ENCODE peak calls at places on chromosomes 11 and 22, in six cellular contexts. One of them, this sample, is unnamed.
A peak's percentile ranks its signal among the peaks of the same experiment; 100 is the strongest.

GRCh38 chr11:87976009-87976408 is 199.2 kb downstream of the RAB38 start:
- DNase-seq in thoracic aorta: no peak
- DNase-seq in CD4-positive, CD25-positive, alpha-beta regulatory T cell: no peak
- DNase-seq in aorta: no peak
- DNase-seq in hepatocyte: no peak
- DNase-seq in right lobe of liver: no peak
- DNase-seq in this sample: no peak

GRCh38 chr11:67301951-67302516 is 1.3 kb upstream of the SSH3 start:
- DNase-seq in thoracic aorta: no peak
- DNase-seq in CD4-positive, CD25-positive, alpha-beta regulatory T cell: no peak
- DNase-seq in aorta: peak; percentile 47
- DNase-seq in hepatocyte: peak; percentile 83
- DNase-seq in right lobe of liver: peak; percentile 76
- DNase-seq in this sample: peak; percentile 73

GRCh38 chr11:15379483-15379882 is 264.8 kb downstream of the INSC start:
- DNase-seq in thoracic aorta: no peak
- DNase-seq in CD4-positive, CD25-positive, alpha-beta regulatory T cell: no peak
- DNase-seq in aorta: no peak
- DNase-seq in hepatocyte: no peak
- DNase-seq in right lobe of liver: no peak
- DNase-seq in this sample: no peak

GRCh38 chr11:133904818-133905515 is 51.8 kb downstream of the IGSF9B start:
- DNase-seq in thoracic aorta: no peak
- DNase-seq in CD4-positive, CD25-positive, alpha-beta regulatory T cell: no peak
- DNase-seq in aorta: peak; percentile 7
- DNase-seq in hepatocyte: no peak
- DNase-seq in right lobe of liver: peak; percentile 11
- DNase-seq in this sample: peak; percentile 24

GRCh38 chr11:70567680-70568503 is 169.6 kb downstream of the CTTN start:
- DNase-seq in thoracic aorta: no peak
- DNase-seq in CD4-positive, CD25-positive, alpha-beta regulatory T cell: no peak
- DNase-seq in aorta: peak; percentile 67
- DNase-seq in hepatocyte: peak; percentile 61
- DNase-seq in right lobe of liver: no peak
- DNase-seq in this sample: peak; percentile 63

GRCh38 chr11:13368041-13368446 is 90.5 kb downstream of the BMAL1 start:
- DNase-seq in thoracic aorta: no peak
- DNase-seq in CD4-positive, CD25-positive, alpha-beta regulatory T cell: no peak
- DNase-seq in aorta: no peak
- DNase-seq in hepatocyte: no peak
- DNase-seq in right lobe of liver: no peak
- DNase-seq in this sample: no peak

GRCh38 chr11:35488117-35488516 is 37.3 kb downstream of the PAMR1 start:
- DNase-seq in thoracic aorta: no peak
- DNase-seq in CD4-positive, CD25-positive, alpha-beta regulatory T cell: no peak
- DNase-seq in aorta: no peak
- DNase-seq in hepatocyte: no peak
- DNase-seq in right lobe of liver: no peak
- DNase-seq in this sample: no peak

GRCh38 chr11:75474878-75475766 is 42.1 kb upstream of the KLHL35 start:
- DNase-seq in thoracic aorta: no peak
- DNase-seq in CD4-positive, CD25-positive, alpha-beta regulatory T cell: peak; percentile 45
- DNase-seq in aorta: peak; percentile 72
- DNase-seq in hepatocyte: peak; percentile 59
- DNase-seq in right lobe of liver: peak; percentile 29
- DNase-seq in this sample: peak; percentile 69

GRCh38 chr11:134363161-134363560 is 31.4 kb downstream of the GLB1L2 start:
- DNase-seq in thoracic aorta: no peak
- DNase-seq in CD4-positive, CD25-positive, alpha-beta regulatory T cell: no peak
- DNase-seq in aorta: peak; percentile 26
- DNase-seq in hepatocyte: no peak
- DNase-seq in right lobe of liver: peak; percentile 24
- DNase-seq in this sample: peak; percentile 30

GRCh38 chr11:62656801-62657429 is 3.8 kb upstream of the INTS5 start:
- DNase-seq in thoracic aorta: no peak
- DNase-seq in CD4-positive, CD25-positive, alpha-beta regulatory T cell: no peak
- DNase-seq in aorta: no peak
- DNase-seq in hepatocyte: no peak
- DNase-seq in right lobe of liver: no peak
- DNase-seq in this sample: no peak

GRCh38 chr11:125164091-125164421 is 495 bp upstream of the PKNOX2 start:
- DNase-seq in thoracic aorta: no peak
- DNase-seq in CD4-positive, CD25-positive, alpha-beta regulatory T cell: no peak
- DNase-seq in aorta: no peak
- DNase-seq in hepatocyte: no peak
- DNase-seq in right lobe of liver: no peak
- DNase-seq in this sample: no peak

GRCh38 chr11:23789938-23790371 is 706.9 kb upstream of the LUZP2 start:
- DNase-seq in thoracic aorta: no peak
- DNase-seq in CD4-positive, CD25-positive, alpha-beta regulatory T cell: no peak
- DNase-seq in aorta: no peak
- DNase-seq in hepatocyte: peak; percentile 79
- DNase-seq in right lobe of liver: no peak
- DNase-seq in this sample: no peak

GRCh38 chr11:67316882-67317364 is 13.6 kb downstream of the SSH3 start:
- DNase-seq in thoracic aorta: no peak
- DNase-seq in CD4-positive, CD25-positive, alpha-beta regulatory T cell: no peak
- DNase-seq in aorta: no peak
- DNase-seq in hepatocyte: no peak
- DNase-seq in right lobe of liver: no peak
- DNase-seq in this sample: no peak

GRCh38 chr22:19876941-19877625 is 22.4 kb upstream of the GNB1L start:
- DNase-seq in thoracic aorta: no peak
- DNase-seq in CD4-positive, CD25-positive, alpha-beta regulatory T cell: no peak
- DNase-seq in aorta: peak; percentile 43
- DNase-seq in hepatocyte: no peak
- DNase-seq in right lobe of liver: peak; percentile 51
- DNase-seq in this sample: peak; percentile 38

GRCh38 chr11:57349491-57350274 is 11.5 kb downstream of the P2RX3 start:
- DNase-seq in thoracic aorta: no peak
- DNase-seq in CD4-positive, CD25-positive, alpha-beta regulatory T cell: peak; percentile 44
- DNase-seq in aorta: peak; percentile 75
- DNase-seq in hepatocyte: peak; percentile 74
- DNase-seq in right lobe of liver: peak; percentile 79
- DNase-seq in this sample: peak; percentile 79

GRCh38 chr11:48087974-48088681 is 107.8 kb downstream of the PTPRJ start:
- DNase-seq in thoracic aorta: no peak
- DNase-seq in CD4-positive, CD25-positive, alpha-beta regulatory T cell: no peak
- DNase-seq in aorta: no peak
- DNase-seq in hepatocyte: no peak
- DNase-seq in right lobe of liver: no peak
- DNase-seq in this sample: peak; percentile 52

GRCh38 chr11:115324569-115325432 is 179.4 kb downstream of the CADM1 start:
- DNase-seq in thoracic aorta: no peak
- DNase-seq in CD4-positive, CD25-positive, alpha-beta regulatory T cell: no peak
- DNase-seq in aorta: no peak
- DNase-seq in hepatocyte: peak; percentile 81
- DNase-seq in right lobe of liver: no peak
- DNase-seq in this sample: no peak

GRCh38 chr11:6682936-6683861 is at the start of gene MRPL17:
- DNase-seq in thoracic aorta: peak; percentile 93
- DNase-seq in CD4-positive, CD25-positive, alpha-beta regulatory T cell: peak; percentile 99
- DNase-seq in aorta: peak; percentile 100
- DNase-seq in hepatocyte: peak; percentile 99
- DNase-seq in right lobe of liver: peak; percentile 99
- DNase-seq in this sample: peak; percentile 99

GRCh38 chr11:132033051-132033450 is 662.6 kb downstream of the NTM start:
- DNase-seq in thoracic aorta: no peak
- DNase-seq in CD4-positive, CD25-positive, alpha-beta regulatory T cell: no peak
- DNase-seq in aorta: no peak
- DNase-seq in hepatocyte: no peak
- DNase-seq in right lobe of liver: no peak
- DNase-seq in this sample: no peak

GRCh38 chr11:118015385-118015841 is 29.2 kb downstream of the IL10RA start:
- DNase-seq in thoracic aorta: no peak
- DNase-seq in CD4-positive, CD25-positive, alpha-beta regulatory T cell: no peak
- DNase-seq in aorta: no peak
- DNase-seq in hepatocyte: no peak
- DNase-seq in right lobe of liver: no peak
- DNase-seq in this sample: no peak

GRCh38 chr11:1272531-1272930 is 36.9 kb downstream of the TOLLIP start:
- DNase-seq in thoracic aorta: no peak
- DNase-seq in CD4-positive, CD25-positive, alpha-beta regulatory T cell: no peak
- DNase-seq in aorta: no peak
- DNase-seq in hepatocyte: no peak
- DNase-seq in right lobe of liver: peak; percentile 39
- DNase-seq in this sample: no peak

GRCh38 chr11:102577182-102577581 is 46.6 kb upstream of the MMP7 start:
- DNase-seq in thoracic aorta: no peak
- DNase-seq in CD4-positive, CD25-positive, alpha-beta regulatory T cell: no peak
- DNase-seq in aorta: no peak
- DNase-seq in hepatocyte: no peak
- DNase-seq in right lobe of liver: no peak
- DNase-seq in this sample: no peak

GRCh38 chr11:119710417-119710816 is 18.6 kb downstream of the NECTIN1 start:
- DNase-seq in thoracic aorta: no peak
- DNase-seq in CD4-positive, CD25-positive, alpha-beta regulatory T cell: no peak
- DNase-seq in aorta: no peak
- DNase-seq in hepatocyte: no peak
- DNase-seq in right lobe of liver: no peak
- DNase-seq in this sample: no peak

GRCh38 chr11:119712459-119713360 is 16.3 kb downstream of the NECTIN1 start:
- DNase-seq in thoracic aorta: no peak
- DNase-seq in CD4-positive, CD25-positive, alpha-beta regulatory T cell: no peak
- DNase-seq in aorta: no peak
- DNase-seq in hepatocyte: no peak
- DNase-seq in right lobe of liver: peak; percentile 50
- DNase-seq in this sample: no peak

GRCh38 chr11:119713361-119714040 is 15.5 kb downstream of the NECTIN1 start:
- DNase-seq in thoracic aorta: no peak
- DNase-seq in CD4-positive, CD25-positive, alpha-beta regulatory T cell: no peak
- DNase-seq in aorta: no peak
- DNase-seq in hepatocyte: peak; percentile 71
- DNase-seq in right lobe of liver: peak; percentile 50
- DNase-seq in this sample: no peak

GRCh38 chr11:119711476-119711875 is 17.5 kb downstream of the NECTIN1 start:
- DNase-seq in thoracic aorta: no peak
- DNase-seq in CD4-positive, CD25-positive, alpha-beta regulatory T cell: no peak
- DNase-seq in aorta: no peak
- DNase-seq in hepatocyte: no peak
- DNase-seq in right lobe of liver: no peak
- DNase-seq in this sample: no peak

DNA sequence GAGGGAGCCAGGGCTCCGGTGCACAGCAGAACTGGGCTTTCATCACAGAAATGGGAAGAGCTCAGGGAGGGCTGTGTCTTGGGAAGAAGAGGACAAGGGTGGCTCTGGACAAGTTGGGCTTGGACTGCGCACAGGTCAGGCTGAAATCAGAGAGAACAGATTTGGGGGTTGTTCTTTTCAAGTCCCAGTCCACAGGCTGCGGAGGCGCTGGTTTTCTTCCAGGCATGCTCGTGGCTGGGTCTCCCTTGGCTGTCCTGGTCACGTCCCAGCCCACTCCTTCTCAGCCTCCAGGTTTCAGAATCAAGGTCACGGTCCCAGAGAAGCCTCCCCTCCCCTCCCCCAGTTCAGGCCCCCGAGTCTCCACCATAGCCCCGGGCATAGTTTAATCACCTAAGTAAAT is 17.0 kb downstream of the NECTIN1 start:
- DNase-seq in thoracic aorta: no peak
- DNase-seq in CD4-positive, CD25-positive, alpha-beta regulatory T cell: no peak
- DNase-seq in aorta: no peak
- DNase-seq in hepatocyte: no peak
- DNase-seq in right lobe of liver: peak; percentile 29
- DNase-seq in this sample: no peak
- H3K4me1 ChIP-seq in thoracic aorta: no peaks in the 10 kb centered on the region
- H3K4me1 ChIP-seq in CD4-positive, CD25-positive, alpha-beta regulatory T cell: no peaks in the 10 kb centered on the region
- H3K4me1 ChIP-seq in aorta: no peaks in the 10 kb centered on the region
- H3K4me1 ChIP-seq in hepatocyte: peaks cover 35% of the 10 kb centered on the region
- H3K4me1 ChIP-seq in right lobe of liver: no peaks in the 10 kb centered on the region
- H3K4me1 ChIP-seq in this sample: no peaks in the 10 kb centered on the region

GRCh38 chr11:65551572-65552398 is 6.4 kb downstream of the LTBP3 start:
- DNase-seq in thoracic aorta: no peak
- DNase-seq in CD4-positive, CD25-positive, alpha-beta regulatory T cell: peak; percentile 57
- DNase-seq in aorta: no peak
- DNase-seq in hepatocyte: peak; percentile 78
- DNase-seq in right lobe of liver: peak; percentile 85
- DNase-seq in this sample: peak; percentile 84
- H3K4me3 ChIP-seq in thoracic aorta: no peak overlapping the region
- H3K4me3 ChIP-seq in CD4-positive, CD25-positive, alpha-beta regulatory T cell: no peak overlapping the region
- H3K4me3 ChIP-seq in aorta: no peak overlapping the region
- H3K4me3 ChIP-seq in hepatocyte: no peak overlapping the region
- H3K4me3 ChIP-seq in right lobe of liver: no peak overlapping the region
- H3K4me3 ChIP-seq in this sample: no peak overlapping the region

DNA sequence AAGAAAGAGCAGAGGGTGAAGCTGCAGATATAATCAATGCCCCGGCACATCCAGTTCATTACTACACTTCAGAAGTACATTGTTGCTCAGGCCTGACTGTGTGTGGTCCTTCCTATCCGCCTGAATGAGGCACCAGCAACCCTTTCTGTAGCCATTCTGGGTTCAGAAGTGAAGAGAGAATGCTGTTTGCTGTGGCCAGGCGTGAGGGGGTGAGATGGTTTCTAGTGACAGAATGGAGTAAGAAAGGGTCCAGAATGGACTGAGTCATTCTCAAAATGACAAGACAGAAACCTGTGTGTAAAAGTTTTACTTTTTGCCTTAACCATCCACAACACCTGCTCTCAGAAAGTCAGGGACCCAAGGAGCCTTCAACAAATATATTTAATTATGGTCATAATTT is 334.8 kb downstream of the GUCY1A2 start:
- DNase-seq in thoracic aorta: no peak
- DNase-seq in CD4-positive, CD25-positive, alpha-beta regulatory T cell: no peak
- DNase-seq in aorta: no peak
- DNase-seq in hepatocyte: no peak
- DNase-seq in right lobe of liver: no peak
- DNase-seq in this sample: no peak
- H3K4me1 ChIP-seq in thoracic aorta: no peaks in the 10 kb centered on the region
- H3K4me1 ChIP-seq in CD4-positive, CD25-positive, alpha-beta regulatory T cell: no peaks in the 10 kb centered on the region
- H3K4me1 ChIP-seq in aorta: no peaks in the 10 kb centered on the region
- H3K4me1 ChIP-seq in hepatocyte: no peaks in the 10 kb centered on the region
- H3K4me1 ChIP-seq in right lobe of liver: no peaks in the 10 kb centered on the region
- H3K4me1 ChIP-seq in this sample: no peaks in the 10 kb centered on the region

GRCh38 chr22:26889794-26890193 is 232.4 kb downstream of the MIAT start:
- DNase-seq in thoracic aorta: no peak
- DNase-seq in CD4-positive, CD25-positive, alpha-beta regulatory T cell: no peak
- DNase-seq in aorta: no peak
- DNase-seq in hepatocyte: no peak
- DNase-seq in right lobe of liver: no peak
- DNase-seq in this sample: no peak

GRCh38 chr22:26887916-26888315 is 230.5 kb downstream of the MIAT start:
- DNase-seq in thoracic aorta: no peak
- DNase-seq in CD4-positive, CD25-positive, alpha-beta regulatory T cell: no peak
- DNase-seq in aorta: no peak
- DNase-seq in hepatocyte: no peak
- DNase-seq in right lobe of liver: no peak
- DNase-seq in this sample: no peak

GRCh38 chr22:26885441-26886261 is 228.3 kb downstream of the MIAT start:
- DNase-seq in thoracic aorta: no peak
- DNase-seq in CD4-positive, CD25-positive, alpha-beta regulatory T cell: no peak
- DNase-seq in aorta: no peak
- DNase-seq in hepatocyte: no peak
- DNase-seq in right lobe of liver: no peak
- DNase-seq in this sample: no peak

GRCh38 chr22:26888887-26889286 is 231.5 kb downstream of the MIAT start:
- DNase-seq in thoracic aorta: no peak
- DNase-seq in CD4-positive, CD25-positive, alpha-beta regulatory T cell: no peak
- DNase-seq in aorta: no peak
- DNase-seq in hepatocyte: no peak
- DNase-seq in right lobe of liver: no peak
- DNase-seq in this sample: no peak

GRCh38 chr22:26887456-26887855 is 230.1 kb downstream of the MIAT start:
- DNase-seq in thoracic aorta: no peak
- DNase-seq in CD4-positive, CD25-positive, alpha-beta regulatory T cell: no peak
- DNase-seq in aorta: no peak
- DNase-seq in hepatocyte: peak; percentile 24
- DNase-seq in right lobe of liver: no peak
- DNase-seq in this sample: no peak
- H3K4me3 ChIP-seq in thoracic aorta: peak overlapping the region; percentile 26
- H3K4me3 ChIP-seq in CD4-positive, CD25-positive, alpha-beta regulatory T cell: no peak overlapping the region
- H3K4me3 ChIP-seq in aorta: no peak overlapping the region
- H3K4me3 ChIP-seq in hepatocyte: no peak overlapping the region
- H3K4me3 ChIP-seq in right lobe of liver: no peak overlapping the region
- H3K4me3 ChIP-seq in this sample: no peak overlapping the region

This sample was measured in lower lobe of right lung.